ENCODE peak calls at places on chromosomes 13 and 19, in five cellular contexts. B is endothelial cell of umbilical vein; P is bronchial epithelial cell; L is CD8-positive, alpha-beta T cell; M is endodermal cell. X is an unnamed sample.

GRCh38 chr13:97212540-97213146 is 9.5 kb upstream of the MBNL2 start:
- DNase-seq in B (peak; percentile 56), P (peak; percentile 38), L (no peak), M (peak; percentile 67), X (no peak)

GRCh38 chr13:23268441-23268840 is 87.7 kb downstream of the SGCG start:
- DNase-seq in B (no peak), P (no peak), L (no peak), M (no peak), X (no peak)

GRCh38 chr19:808176-808741 is 11.0 kb downstream of the PTBP1 start:
- DNase-seq in B (no peak), P (no peak), L (no peak), M (peak; percentile 54), X (peak; percentile 75)

GRCh38 chr13:38166121-38166520 is 183.5 kb upstream of the UFM1 start:
- DNase-seq in B (no peak), P (peak; percentile 45), L (no peak), M (no peak), X (no peak)

GRCh38 chr13:76319921-76320320 is 566.3 kb downstream of the KCTD12 start:
- DNase-seq in B (no peak), P (no peak), L (no peak), M (no peak), X (no peak)

GRCh38 chr13:51773515-51773914 is 30.4 kb downstream of the DHRS12 start:
- DNase-seq in B (no peak), P (no peak), L (no peak), M (peak; percentile 43), X (no peak)

GRCh38 chr13:20608438-20609020 is 41.6 kb downstream of the IFT88 start:
- DNase-seq in B (no peak), P (no peak), L (no peak), M (no peak), X (no peak)

GRCh38 chr13:99969934-99970760 is 1.4 kb downstream of the ZIC5 start:
- DNase-seq in B (no peak), P (no peak), L (no peak), M (peak; percentile 94), X (peak; percentile 96)

GRCh38 chr19:15584541-15585115 is 30.4 kb upstream of the CYP4F8 start:
- DNase-seq in B (peak; percentile 58), P (peak; percentile 29), L (peak; percentile 88), M (peak; percentile 97), X (peak; percentile 88)

GRCh38 chr13:101489635-101490034 is 37.2 kb downstream of the ITGBL1 start:
- DNase-seq in B (peak; percentile 90), P (no peak), L (no peak), M (no peak), X (no peak)

GRCh38 chr19:20923077-20923871 is at the start of gene ZNF85:
- DNase-seq in B (peak; percentile 94), P (peak; percentile 84), L (peak; percentile 91), M (peak; percentile 98), X (peak; percentile 50)

GRCh38 chr19:35657904-35658700 is 8.2 kb upstream of the UPK1A start:
- DNase-seq in B (no peak), P (no peak), L (no peak), M (no peak), X (no peak)
- H3K36me3 ChIP-seq in B (peaks cover 19% of the 10 kb centered on the region), P (peaks cover 16% of the 10 kb centered on the region), L (peaks cover 19% of the 10 kb centered on the region), M (peaks cover 44% of the 10 kb centered on the region), X (peaks cover 25% of the 10 kb centered on the region)

DNA sequence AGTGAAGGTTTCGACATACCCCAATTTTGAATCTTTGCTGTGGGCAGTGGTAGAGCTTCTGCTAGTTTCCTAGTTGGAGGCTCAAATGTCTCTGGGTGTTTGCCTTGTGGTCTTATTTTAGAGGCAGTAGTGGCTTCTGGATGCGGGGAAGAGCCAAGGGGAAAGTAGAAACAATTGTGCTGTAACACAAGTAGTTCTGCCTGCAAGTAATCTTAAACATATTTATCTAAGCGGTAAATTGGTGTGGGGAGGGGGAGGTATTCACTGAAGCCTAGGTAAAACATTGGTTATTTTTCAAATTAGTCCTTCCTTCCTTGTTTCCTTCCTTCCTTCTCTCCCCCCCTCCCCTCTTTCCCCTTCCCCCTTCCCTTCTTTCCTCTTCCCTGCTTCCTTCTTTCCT is at the start of gene PCDH20:
- DNase-seq in B (no peak), P (no peak), L (no peak), M (no peak), X (no peak)
- H3K4me3 ChIP-seq in B (peak within 1 kb of the TSS; percentile 55), P (peak within 1 kb of the TSS; percentile 44), L (no peak within 1 kb of the TSS), M (peak within 1 kb of the TSS; percentile 96), X (peak within 1 kb of the TSS; percentile 55)

DNA sequence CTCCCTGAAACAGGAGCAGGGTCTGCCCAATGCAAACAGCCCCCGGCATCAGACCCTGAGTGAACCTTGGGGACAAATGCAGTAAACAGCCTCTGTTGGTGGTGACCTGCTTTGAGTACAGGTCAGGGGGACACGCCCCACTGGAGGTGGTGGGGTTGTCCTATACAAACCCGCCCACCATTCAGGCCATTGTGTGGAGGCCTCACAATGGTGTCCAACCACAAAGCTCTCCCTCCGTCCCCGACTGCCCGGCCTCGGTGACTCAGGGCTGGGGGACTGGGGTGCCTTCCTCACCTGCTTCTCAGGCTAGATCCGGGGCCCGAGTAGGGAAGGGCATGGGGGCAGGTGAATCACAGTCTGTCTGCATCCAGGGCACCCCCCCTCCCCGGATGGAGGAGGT is 1.5 kb downstream of the MUC16 start:
- DNase-seq in B (no peak), P (no peak), L (no peak), M (no peak), X (no peak)
- H3K36me3 ChIP-seq in B (no peaks in the 10 kb centered on the region), P (no peaks in the 10 kb centered on the region), L (no peaks in the 10 kb centered on the region), M (no peaks in the 10 kb centered on the region), X (no peaks in the 10 kb centered on the region)

GRCh38 chr13:36919833-36920611 is at the start of gene SMAD9:
- DNase-seq in B (peak; percentile 58), P (peak; percentile 29), L (no peak), M (peak; percentile 85), X (peak; percentile 85)

GRCh38 chr13:36920612-36921185 is 661 bp upstream of the SMAD9 start:
- DNase-seq in B (peak; percentile 10), P (no peak), L (no peak), M (no peak), X (no peak)

GRCh38 chr13:36915891-36916640 is 4.0 kb downstream of the SMAD9 start:
- DNase-seq in B (no peak), P (no peak), L (no peak), M (no peak), X (no peak)

GRCh38 chr13:36919206-36919832 is 719 bp downstream of the SMAD9 start:
- DNase-seq in B (no peak), P (no peak), L (no peak), M (peak; percentile 79), X (peak; percentile 81)

DNA sequence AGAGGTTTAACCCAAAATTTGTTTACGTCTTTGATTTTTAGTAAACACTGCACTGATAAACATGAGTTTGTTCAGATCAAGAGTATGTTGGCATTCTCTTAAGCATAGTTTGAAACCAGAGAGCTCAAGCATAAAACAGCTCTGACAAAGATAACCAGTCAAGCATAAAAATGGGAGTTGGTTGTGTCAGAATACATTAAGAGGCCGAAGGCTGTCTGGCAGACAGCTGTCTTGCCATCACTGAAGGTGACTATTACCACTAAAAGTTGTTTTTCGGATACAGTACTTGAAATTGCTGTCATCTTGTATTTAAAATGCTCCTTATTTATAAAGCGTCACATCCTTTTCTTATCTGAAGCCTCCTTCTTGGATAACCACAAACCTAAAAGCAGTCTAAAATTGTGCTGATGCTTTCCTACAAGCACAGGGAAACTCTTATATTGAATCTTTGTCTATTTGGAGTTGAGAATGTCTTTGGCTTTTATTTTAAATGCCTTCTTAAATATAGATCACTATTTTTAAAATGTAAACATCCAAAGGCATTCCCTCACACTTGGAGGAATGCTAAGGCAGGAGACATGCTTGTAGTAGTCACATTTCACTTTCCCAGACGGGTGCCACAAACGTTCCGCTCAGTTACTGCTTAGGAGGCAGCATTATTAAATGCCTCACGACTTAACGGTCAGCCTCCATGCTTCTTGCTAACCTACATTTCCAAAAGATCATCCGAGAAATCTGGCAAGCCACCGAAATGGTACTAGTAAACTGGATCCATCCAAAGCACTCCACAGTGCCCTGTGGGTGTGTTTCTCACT is 1.6 kb downstream of the SMAD9 start:
- DNase-seq in B (peak; percentile 60), P (no peak), L (no peak), M (no peak), X (no peak)
- H3K4me3 ChIP-seq in B (peak overlapping the region; percentile 82), P (peak overlapping the region; percentile 49), L (no peak overlapping the region), M (peak overlapping the region; percentile 80), X (peak overlapping the region; percentile 61)

GRCh38 chr19:9407827-9408226 is 27.5 kb downstream of the ZNF266 start:
- DNase-seq in B (no peak), P (no peak), L (no peak), M (no peak), X (no peak)

DNA sequence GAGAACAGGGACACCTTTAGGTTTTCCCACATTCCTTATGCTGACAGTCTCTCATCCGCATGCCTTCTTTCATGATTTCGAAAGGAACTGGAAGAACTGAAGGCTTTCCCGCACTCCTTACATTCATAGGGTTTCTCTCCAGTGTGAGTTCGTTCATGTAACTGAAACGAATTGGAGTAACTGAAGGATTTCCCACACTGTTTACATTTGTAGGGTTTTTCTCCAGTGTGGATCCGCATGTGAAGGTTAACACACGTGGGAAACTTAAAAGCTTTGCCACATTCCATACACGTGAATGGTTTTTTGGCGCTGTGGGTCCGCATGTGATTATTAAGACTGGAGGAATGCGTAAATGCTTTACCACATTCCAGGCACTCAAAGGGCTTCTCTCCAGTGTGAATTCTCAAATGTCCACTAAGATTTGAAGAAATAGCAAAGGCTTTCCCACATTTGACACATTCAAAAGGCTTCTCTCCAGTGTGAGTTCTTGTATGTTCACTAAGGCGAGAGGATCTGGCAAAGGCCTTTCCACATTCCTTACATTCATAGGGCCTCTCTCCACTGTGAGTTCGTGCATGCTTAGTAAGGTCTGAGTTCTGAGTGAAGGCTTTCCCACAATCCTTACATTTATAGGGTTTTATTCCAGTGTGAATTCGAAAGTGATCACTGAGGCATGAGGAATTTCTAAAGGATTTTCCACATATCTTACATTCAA is 22.0 kb downstream of the ZNF266 start:
- DNase-seq in B (no peak), P (no peak), L (no peak), M (no peak), X (no peak)
- H3K36me3 ChIP-seq in B (peaks cover 16% of the 10 kb centered on the region), P (peaks cover 13% of the 10 kb centered on the region), L (peaks cover 58% of the 10 kb centered on the region), M (peaks cover 64% of the 10 kb centered on the region), X (peaks cover 27% of the 10 kb centered on the region)

GRCh38 chr19:47240561-47240960 is 9.6 kb upstream of the BBC3 start:
- DNase-seq in B (no peak), P (no peak), L (no peak), M (peak; percentile 54), X (no peak)
- H3K4me3 ChIP-seq in B (no peak overlapping the region), P (no peak overlapping the region), L (no peak overlapping the region), M (no peak overlapping the region), X (peak overlapping the region; percentile 9)

DNA sequence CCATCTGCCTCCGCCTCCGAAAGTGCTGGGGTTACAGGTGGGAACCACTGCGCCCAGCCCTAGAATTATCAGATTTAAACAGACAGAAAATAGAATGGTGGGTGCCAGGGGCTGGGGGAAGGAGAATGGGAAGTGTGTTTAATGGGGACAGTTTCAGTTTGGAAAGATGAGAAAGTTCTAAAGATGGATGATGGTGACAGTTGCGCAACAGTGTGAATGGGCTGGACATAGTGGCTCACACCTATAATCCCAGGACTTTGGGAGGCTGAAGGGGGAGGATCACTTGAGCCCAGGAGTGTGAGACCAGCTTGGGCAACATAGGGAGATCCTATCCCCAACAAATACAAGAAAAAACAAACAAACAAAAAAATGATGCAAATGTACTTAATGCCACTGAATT is 15.9 kb downstream of the KANK2 start:
- DNase-seq in B (no peak), P (no peak), L (no peak), M (no peak), X (no peak)
- H3K36me3 ChIP-seq in B (peaks cover 10% of the 10 kb centered on the region), P (peaks cover 3% of the 10 kb centered on the region), L (no peaks in the 10 kb centered on the region), M (peaks cover 12% of the 10 kb centered on the region), X (peaks cover 4% of the 10 kb centered on the region)

X was measured in H7.